ENCODE peak calls at places on chromosomes 12 and 14, in four cellular contexts. T is A549, H is K562, A is SK-N-SH. N is an unnamed sample.

GRCh38 chr12:59118356-59118755 is 198.1 kb upstream of the LRIG3 start:
- DNase-seq in H (no peak), A (no peak), T (no peak), N (no peak)

GRCh38 chr12:89354630-89354931 is 2.3 kb upstream of the DUSP6 start:
- DNase-seq in T (peak; percentile 40), H (no peak), A (no peak), N (peak; percentile 44)

GRCh38 chr12:25151476-25151875 is 43.5 kb downstream of the DNAI7 start:
- DNase-seq in A (peak; percentile 15), H (no peak), T (peak; percentile 80), N (peak; percentile 30)

GRCh38 chr12:29782821-29783772 is 645 bp downstream of the TMTC1 start:
- DNase-seq in H (no peak), A (peak; percentile 48), T (no peak), N (peak; percentile 65)

GRCh38 chr12:105072888-105073488 is 11.3 kb downstream of the ALDH1L2 start:
- DNase-seq in H (no peak), A (no peak), T (no peak), N (no peak)

GRCh38 chr12:60920841-60921495 is 1325.1 kb downstream of the SLC16A7 start:
- DNase-seq in A (no peak), T (peak; percentile 14), H (no peak), N (no peak)

GRCh38 chr12:121789800-121790748 is 3.4 kb downstream of the RHOF start:
- DNase-seq in H (no peak), A (no peak), T (no peak), N (peak; percentile 67)

GRCh38 chr14:89418452-89418851 is 1.4 kb upstream of the FOXN3 start:
- DNase-seq in H (no peak), T (no peak), A (peak; percentile 67), N (no peak)

GRCh38 chr12:7137868-7138267 is 7.7 kb downstream of the CLSTN3 start:
- DNase-seq in A (no peak), T (no peak), H (no peak), N (no peak)

GRCh38 chr12:131948166-131948712 is 1.5 kb upstream of the EP400 start:
- DNase-seq in H (no peak), A (no peak), T (no peak), N (no peak)

DNA sequence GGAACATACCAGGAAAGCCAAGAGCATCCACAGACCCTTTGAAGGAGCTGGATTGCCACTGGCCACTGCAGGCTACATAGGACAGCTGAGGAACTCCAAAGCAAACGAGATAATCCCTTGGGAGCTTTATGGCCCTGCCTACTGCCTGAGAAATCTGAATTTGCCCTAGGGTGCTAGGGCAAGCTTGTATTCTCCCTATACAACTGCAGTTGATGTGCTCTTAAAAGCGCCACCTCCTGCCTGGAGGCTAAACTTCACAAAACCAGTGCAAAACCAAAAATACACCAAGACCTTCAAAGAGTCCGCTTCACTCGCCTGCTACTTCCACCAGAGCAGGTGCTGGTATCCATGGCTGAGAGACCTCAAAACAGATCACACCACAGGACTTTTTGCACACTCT is 99.6 kb upstream of the KRR1 start:
- DNase-seq in T (no peak), A (no peak), H (no peak), N (peak; percentile 40)
- TF ChIP-seq CTCF in T (no peak), A (no peak), H (no peak), N (peak; percentile 41)

GRCh38 chr12:27335364-27336145 is 2.9 kb downstream of the BMAL2 start:
- DNase-seq in A (no peak), H (no peak), T (no peak), N (no peak)
- TF ChIP-seq REST in A (no peak), H (no peak), T (no peak), N (no peak)

GRCh38 chr14:37593496-37594237 is 1.4 kb downstream of the FOXA1 start:
- DNase-seq in A (no peak), T (no peak), H (no peak), N (no peak)

GRCh38 chr14:37592288-37593274 is 2.5 kb downstream of the FOXA1 start:
- DNase-seq in H (no peak), A (no peak), T (peak; percentile 67), N (peak; percentile 70)

GRCh38 chr14:37595809-37596595 is 573 bp downstream of the TTC6 start:
- DNase-seq in T (peak; percentile 89), A (no peak), H (peak; percentile 80), N (peak; percentile 76)

GRCh38 chr14:37594916-37595808 is at the start of the genes FOXA1 and TTC6:
- DNase-seq in H (peak; percentile 65), T (peak; percentile 83), A (peak; percentile 40), N (peak; percentile 79)

GRCh38 chr14:37594238-37594915 is 672 bp downstream of the FOXA1 start:
- DNase-seq in H (peak; percentile 52), A (peak; percentile 53), T (peak; percentile 92), N (peak; percentile 89)
- TF ChIP-seq CTCF in H (peak; percentile 85), A (peak; percentile 70), T (peak; percentile 83), N (peak; percentile 74)

GRCh38 chr12:55073043-55074022 is 52.9 kb upstream of the OR9K2 start:
- DNase-seq in H (peak; percentile 64), T (peak; percentile 82), A (peak; percentile 52), N (peak; percentile 89)
- TF ChIP-seq REST in H (no peak), T (no peak), A (no peak), N (no peak)

GRCh38 chr12:109741286-109741969 is 27.8 kb downstream of the FAM222A start:
- DNase-seq in T (no peak), H (no peak), A (peak; percentile 24), N (no peak)
- TF ChIP-seq CTCF in T (no peak), H (no peak), A (no peak), N (no peak)